ENCODE peak calls at places on chromosomes 12 and 14, in eight cellular contexts. A is PC-3, W is body of pancreas, J is mucosa of descending colon, M is upper lobe of right lung, O is A549, Z is gastrocnemius medialis, C is Panc1. V is an unnamed sample.

GRCh38 chr12:93957870-93958269 is 190.5 kb upstream of the PLXNC1 start:
- ATAC-seq in O (no peak), W (no peak), Z (no peak), C (no peak), M (no peak), A (no peak), J (no peak), V (no peak)

GRCh38 chr12:66901136-66901932 is 222.5 kb upstream of the GRIP1 start:
- ATAC-seq in W (no peak), J (peak; percentile 83), M (peak; percentile 35), A (no peak), C (no peak), O (no peak), Z (no peak), V (no peak)

GRCh38 chr14:94373708-94374107 is 14.7 kb downstream of the SERPINA1 start:
- ATAC-seq in O (peak; percentile 65), C (peak; percentile 79), Z (peak; percentile 24), A (peak; percentile 57), M (no peak), W (no peak), J (peak; percentile 31), V (peak; percentile 80)

GRCh38 chr12:109753054-109753401 is 39.4 kb downstream of the FAM222A start:
- ATAC-seq in W (no peak), M (no peak), Z (no peak), C (no peak), O (no peak), A (no peak), J (no peak), V (no peak)

GRCh38 chr12:13100610-13100881 is 2.9 kb downstream of the GSG1 start:
- ATAC-seq in O (no peak), Z (no peak), J (no peak), A (no peak), W (no peak), M (no peak), C (no peak), V (no peak)

GRCh38 chr12:96136129-96136528 is 58.0 kb upstream of the ELK3 start:
- ATAC-seq in W (no peak), M (peak; percentile 59), C (peak; percentile 34), A (peak; percentile 29), O (no peak), J (no peak), Z (no peak), V (no peak)

GRCh38 chr12:78403681-78404080 is 460.9 kb upstream of the SYT1 start:
- ATAC-seq in C (no peak), O (no peak), Z (no peak), W (no peak), M (no peak), J (no peak), A (no peak), V (no peak)

GRCh38 chr12:115872919-115873357 is 404.6 kb downstream of the MED13L start:
- ATAC-seq in Z (no peak), J (peak; percentile 91), W (no peak), O (no peak), C (no peak), A (peak; percentile 76), M (no peak), V (no peak)

GRCh38 chr14:24401810-24402702 is 3.3 kb downstream of the NYNRIN start:
- ATAC-seq in C (no peak), O (no peak), W (no peak), M (no peak), Z (no peak), J (no peak), A (no peak), V (no peak)

GRCh38 chr14:93239869-93240677 is 33.0 kb downstream of the UBR7 start:
- ATAC-seq in Z (no peak), A (peak; percentile 95), J (peak; percentile 67), O (peak; percentile 92), M (no peak), W (no peak), C (peak; percentile 94), V (no peak)

GRCh38 chr14:52397844-52398243 is 83.7 kb downstream of the PTGER2 start:
- ATAC-seq in A (no peak), C (no peak), O (no peak), Z (no peak), W (no peak), M (no peak), J (no peak), V (no peak)

GRCh38 chr14:97975960-97976359 is 1178.8 kb downstream of the VRK1 start:
- ATAC-seq in O (no peak), M (no peak), J (no peak), C (no peak), A (no peak), W (no peak), Z (no peak), V (no peak)

GRCh38 chr14:97977711-97978261 is 1180.6 kb downstream of the VRK1 start:
- ATAC-seq in M (peak; percentile 91), C (no peak), J (peak; percentile 82), Z (peak; percentile 10), O (no peak), A (peak; percentile 65), W (peak; percentile 78), V (peak; percentile 73)

GRCh38 chr14:97976861-97977260 is 1179.7 kb downstream of the VRK1 start:
- ATAC-seq in O (no peak), M (peak; percentile 33), A (no peak), J (peak; percentile 71), W (no peak), Z (peak; percentile 77), C (no peak), V (no peak)

DNA sequence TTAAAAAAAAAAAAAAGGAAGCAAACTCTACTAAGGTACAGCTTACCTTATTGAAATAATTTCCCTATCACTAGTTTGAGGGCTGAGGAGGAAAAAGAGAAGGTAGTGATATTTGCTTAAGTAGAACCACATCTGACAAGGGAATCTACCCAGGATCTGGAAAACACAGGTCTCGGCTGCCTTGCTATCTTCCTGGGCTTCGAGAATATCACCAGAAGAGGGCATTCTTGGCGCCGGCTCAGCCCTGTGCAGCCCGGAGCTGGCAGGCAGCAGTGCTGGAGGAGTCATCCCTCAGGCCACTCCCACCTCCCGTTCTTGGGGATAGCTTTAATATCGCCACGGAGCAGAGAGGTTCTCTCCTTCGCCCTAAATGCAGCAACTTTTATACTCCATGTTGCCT is 1181.2 kb downstream of the VRK1 start:
- ATAC-seq in J (peak; percentile 87), O (peak; percentile 92), W (peak; percentile 76), C (no peak), A (peak; percentile 91), M (peak; percentile 88), Z (no peak), V (peak; percentile 85)
- H3K4me3 ChIP-seq in J (no peak overlapping the region), O (no peak overlapping the region), W (no peak overlapping the region), C (no peak overlapping the region), A (peak overlapping the region; percentile 56), M (peak overlapping the region; percentile 46), Z (no peak overlapping the region), V (peak overlapping the region; percentile 48)

GRCh38 chr14:66708262-66708661 is 200.3 kb downstream of the GPHN start:
- ATAC-seq in A (no peak), J (no peak), O (no peak), Z (no peak), C (no peak), W (no peak), M (no peak), V (no peak)

DNA sequence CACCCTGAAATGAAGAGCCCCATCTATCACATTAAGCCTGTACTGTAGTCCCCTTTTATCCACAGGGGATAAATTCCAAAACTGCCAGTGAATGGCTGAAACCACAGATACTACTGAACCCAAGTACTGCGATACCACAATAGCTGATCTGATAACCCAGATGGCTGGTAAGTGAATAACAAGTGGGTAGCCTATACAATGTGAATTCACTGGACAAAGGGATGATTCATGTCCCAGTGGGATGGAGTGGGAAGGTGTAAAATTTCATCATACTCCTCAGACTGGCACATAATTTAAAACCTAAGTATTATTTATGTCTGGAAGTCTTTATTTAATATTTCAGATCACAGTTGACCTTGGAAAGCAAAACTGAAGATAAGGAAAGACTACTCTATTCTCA is 201.3 kb downstream of the GPHN start:
- ATAC-seq in M (no peak), W (no peak), A (peak; percentile 81), J (no peak), C (no peak), O (peak; percentile 73), Z (no peak), V (no peak)
- H3K4me1 ChIP-seq in M (no peaks in the 10 kb centered on the region), W (peaks cover 5% of the 10 kb centered on the region), A (peaks cover 3% of the 10 kb centered on the region), J (no peaks in the 10 kb centered on the region), C (no peaks in the 10 kb centered on the region), O (peaks cover 20% of the 10 kb centered on the region), Z (no peaks in the 10 kb centered on the region), V (no peaks in the 10 kb centered on the region)

GRCh38 chr14:61281911-61282310 is 773 bp upstream of the TMEM30B start:
- ATAC-seq in M (no peak), O (no peak), Z (no peak), A (no peak), J (no peak), W (no peak), C (no peak), V (peak; percentile 29)
- H3K4me3 ChIP-seq in M (peak overlapping the region; percentile 66), O (no peak overlapping the region), Z (peak overlapping the region; percentile 73), A (peak overlapping the region; percentile 85), J (no peak overlapping the region), W (no peak overlapping the region), C (no peak overlapping the region), V (no peak overlapping the region)

GRCh38 chr14:71136386-71137060 is 229.3 kb downstream of the PCNX1 start:
- ATAC-seq in Z (no peak), A (no peak), C (no peak), M (no peak), W (no peak), J (no peak), O (no peak), V (no peak)

GRCh38 chr14:71140157-71140556 is 232.9 kb downstream of the PCNX1 start:
- ATAC-seq in C (no peak), M (no peak), W (no peak), O (no peak), J (no peak), Z (no peak), A (no peak), V (no peak)

GRCh38 chr14:71137536-71138235 is 230.4 kb downstream of the PCNX1 start:
- ATAC-seq in Z (no peak), C (no peak), O (no peak), J (no peak), A (no peak), M (no peak), W (no peak), V (no peak)

GRCh38 chr14:71139058-71139946 is 232.0 kb downstream of the PCNX1 start:
- ATAC-seq in Z (no peak), J (peak; percentile 81), W (peak; percentile 56), A (peak; percentile 27), M (peak; percentile 88), O (peak; percentile 89), C (peak; percentile 95), V (peak; percentile 57)

DNA sequence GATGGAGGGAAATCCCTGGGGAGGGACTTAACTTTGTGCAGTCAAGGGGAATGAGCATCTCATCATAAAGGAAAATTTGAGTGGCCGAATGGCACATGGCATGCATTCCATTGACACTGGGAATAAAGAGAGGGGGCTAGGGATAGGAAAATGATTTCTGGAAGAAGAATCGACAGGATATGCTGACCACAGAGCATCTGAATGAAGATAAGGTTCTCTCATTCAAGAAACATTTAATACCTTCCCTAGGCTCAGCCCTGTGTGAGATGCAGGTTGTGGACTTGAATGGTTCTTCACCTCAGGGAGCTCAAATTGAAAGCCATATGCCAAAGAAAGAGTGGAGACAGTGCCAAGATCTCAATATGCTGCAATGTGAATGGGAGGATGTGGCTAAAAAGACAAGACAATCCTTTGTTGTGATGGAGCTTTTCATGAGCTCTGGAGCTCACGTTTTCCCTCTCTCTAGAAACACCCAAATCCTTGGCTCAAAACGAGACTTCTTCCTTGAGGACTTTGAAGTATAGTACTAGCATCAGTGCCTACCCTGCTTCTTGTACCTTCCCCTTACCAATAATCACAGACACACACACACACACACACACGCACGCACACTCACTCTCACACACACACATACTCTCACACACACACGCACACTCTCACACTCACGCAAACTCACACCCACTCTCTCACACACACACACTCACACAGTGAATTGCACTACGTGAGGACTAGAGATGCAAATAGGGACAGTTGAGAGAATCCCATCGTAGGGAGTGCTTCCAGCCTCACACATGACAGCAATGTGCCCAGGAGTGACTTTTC is 231.2 kb downstream of the PCNX1 start:
- ATAC-seq in C (peak; percentile 49), A (no peak), O (peak; percentile 33), W (peak; percentile 19), Z (no peak), J (peak; percentile 5), M (peak; percentile 4), V (peak; percentile 10)
- H3K4me1 ChIP-seq in C (no peaks in the 10 kb centered on the region), A (peaks cover 32% of the 10 kb centered on the region), O (peaks cover 4% of the 10 kb centered on the region), W (peaks cover 1% of the 10 kb centered on the region), Z (no peaks in the 10 kb centered on the region), J (peaks cover 2% of the 10 kb centered on the region), M (peaks cover 2% of the 10 kb centered on the region), V (no peaks in the 10 kb centered on the region)